ENCODE peak calls at places on chromosome 1, in seven cellular contexts. P, D, F, I, O, U and X are unnamed samples.
A peak's percentile ranks its signal among the peaks of the same experiment; 100 is the strongest.

GRCh38 chr1:7592120-7592798 is 178.8 kb upstream of the VAMP3 start:
- DNase-seq in F (no peak), I (peak; percentile 46), O (no peak), P (no peak), U (no peak), D (no peak), X (no peak)

GRCh38 chr1:154812911-154813816 is 56.9 kb downstream of the KCNN3 start:
- DNase-seq in O (peak; percentile 56), U (no peak), F (no peak), I (peak; percentile 79), P (no peak), D (no peak), X (no peak)

GRCh38 chr1:226149806-226150205 is 36.7 kb downstream of the ACBD3 start:
- DNase-seq in O (no peak), F (no peak), P (no peak), D (no peak), I (no peak), U (no peak), X (no peak)

GRCh38 chr1:46471885-46472502 is 17.6 kb upstream of the DMBX1 start:
- DNase-seq in I (no peak), U (no peak), O (no peak), P (no peak), D (no peak), F (no peak), X (no peak)

GRCh38 chr1:77484926-77485325 is 197.5 kb downstream of the ZZZ3 start:
- DNase-seq in O (no peak), D (no peak), P (no peak), I (no peak), F (no peak), U (no peak), X (no peak)

GRCh38 chr1:23188434-23188884 is 19.8 kb upstream of the LUZP1 start:
- DNase-seq in U (no peak), O (no peak), D (no peak), I (no peak), F (no peak), P (no peak), X (no peak)

GRCh38 chr1:234756857-234757256 is 146.9 kb upstream of the IRF2BP2 start:
- DNase-seq in U (no peak), I (no peak), P (no peak), O (no peak), D (no peak), F (no peak), X (no peak)

GRCh38 chr1:88061106-88061829 is 622.8 kb upstream of the PKN2 start:
- DNase-seq in F (peak; percentile 59), D (peak; percentile 39), O (no peak), P (no peak), I (no peak), U (no peak), X (peak; percentile 34)

GRCh38 chr1:106063510-106063909 is 993.0 kb upstream of the PRMT6 start:
- DNase-seq in P (no peak), U (no peak), D (no peak), O (no peak), I (no peak), F (no peak), X (no peak)

GRCh38 chr1:246597340-246597739 is 31.1 kb downstream of the CNST start:
- DNase-seq in P (peak; percentile 19), O (peak; percentile 50), I (no peak), F (peak; percentile 85), D (no peak), U (no peak), X (peak; percentile 87)

GRCh38 chr1:153540394-153541361 is at the start of gene S100A5:
- DNase-seq in D (peak; percentile 62), P (no peak), F (no peak), O (no peak), U (peak; percentile 44), I (no peak), X (no peak)

GRCh38 chr1:213103377-213104306 is 52.6 kb downstream of the RPS6KC1 start:
- DNase-seq in O (no peak), D (no peak), U (no peak), I (no peak), P (no peak), F (no peak), X (no peak)

GRCh38 chr1:180186831-180187230 is 32.2 kb downstream of the QSOX1 start:
- DNase-seq in O (no peak), I (no peak), U (no peak), D (no peak), F (no peak), P (no peak), X (no peak)

GRCh38 chr1:36737767-36738166 is 255.1 kb upstream of the CSF3R start:
- DNase-seq in P (no peak), I (no peak), F (no peak), U (no peak), O (no peak), D (no peak), X (no peak)

GRCh38 chr1:36735436-36735835 is 252.7 kb upstream of the CSF3R start:
- DNase-seq in P (no peak), U (no peak), I (no peak), O (no peak), D (no peak), F (no peak), X (no peak)

GRCh38 chr1:36738245-36738644 is 255.5 kb upstream of the CSF3R start:
- DNase-seq in O (no peak), P (no peak), F (no peak), I (no peak), U (no peak), D (no peak), X (no peak)

GRCh38 chr1:36734356-36734755 is 251.6 kb upstream of the CSF3R start:
- DNase-seq in P (no peak), D (no peak), O (no peak), I (no peak), U (no peak), F (no peak), X (no peak)

GRCh38 chr1:36735939-36736730 is 253.4 kb upstream of the CSF3R start:
- DNase-seq in O (no peak), F (no peak), D (no peak), P (no peak), U (no peak), I (no peak), X (no peak)
- H3K36me3 ChIP-seq in O (no peaks in the 10 kb centered on the region), F (no peaks in the 10 kb centered on the region), D (no peaks in the 10 kb centered on the region), P (no peaks in the 10 kb centered on the region), U (no peaks in the 10 kb centered on the region), I (no peaks in the 10 kb centered on the region), X (no peaks in the 10 kb centered on the region)

DNA sequence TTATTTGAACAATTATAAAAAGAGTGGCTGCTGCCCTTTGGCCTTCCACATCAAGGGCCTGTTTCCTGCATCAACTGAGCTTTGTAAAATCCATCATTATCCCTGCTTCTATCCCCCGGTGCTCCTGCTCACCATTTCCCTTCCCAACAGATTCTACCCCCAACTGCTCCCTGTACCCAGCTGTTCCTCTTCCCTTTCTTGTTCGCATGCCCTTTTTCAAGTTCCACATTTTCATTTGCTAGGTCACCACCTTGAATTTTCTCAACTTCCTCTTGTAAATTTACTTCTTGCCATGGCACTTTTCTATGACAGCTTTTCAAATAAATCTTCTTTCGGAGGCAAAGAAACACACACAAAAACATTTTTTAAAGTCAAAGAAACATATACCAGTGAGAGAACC is 330.5 kb upstream of the ADGRL2 start:
- DNase-seq in F (no peak), I (no peak), O (no peak), P (no peak), D (no peak), U (no peak), X (no peak)
- H3K36me3 ChIP-seq in F (no peaks in the 10 kb centered on the region), I (no peaks in the 10 kb centered on the region), O (no peaks in the 10 kb centered on the region), P (no peaks in the 10 kb centered on the region), D (no peaks in the 10 kb centered on the region), U (no peaks in the 10 kb centered on the region), X (no peaks in the 10 kb centered on the region)

GRCh38 chr1:27548136-27548853 is 55.6 kb downstream of the AHDC1 start:
- DNase-seq in I (no peak), O (peak; percentile 23), D (no peak), F (no peak), U (no peak), P (no peak), X (no peak)

GRCh38 chr1:27549807-27550408 is 54.0 kb downstream of the AHDC1 start:
- DNase-seq in P (no peak), O (peak; percentile 14), I (no peak), U (no peak), F (no peak), D (no peak), X (no peak)

GRCh38 chr1:27547220-27548116 is 56.5 kb downstream of the AHDC1 start:
- DNase-seq in O (peak; percentile 16), D (no peak), U (no peak), P (no peak), F (no peak), I (no peak), X (no peak)

GRCh38 chr1:27550510-27551169 is 53.3 kb downstream of the AHDC1 start:
- DNase-seq in D (no peak), F (no peak), P (no peak), I (no peak), O (peak; percentile 14), U (no peak), X (no peak)

GRCh38 chr1:27548858-27549719 is 54.9 kb downstream of the AHDC1 start:
- DNase-seq in D (no peak), F (no peak), U (no peak), I (no peak), O (peak; percentile 14), P (no peak), X (no peak)
- H3K36me3 ChIP-seq in D (peaks cover 50% of the 10 kb centered on the region), F (peaks cover 4% of the 10 kb centered on the region), U (peaks cover 7% of the 10 kb centered on the region), I (peaks cover 12% of the 10 kb centered on the region), O (peaks cover 72% of the 10 kb centered on the region), P (peaks cover 37% of the 10 kb centered on the region), X (no peaks in the 10 kb centered on the region)

DNA sequence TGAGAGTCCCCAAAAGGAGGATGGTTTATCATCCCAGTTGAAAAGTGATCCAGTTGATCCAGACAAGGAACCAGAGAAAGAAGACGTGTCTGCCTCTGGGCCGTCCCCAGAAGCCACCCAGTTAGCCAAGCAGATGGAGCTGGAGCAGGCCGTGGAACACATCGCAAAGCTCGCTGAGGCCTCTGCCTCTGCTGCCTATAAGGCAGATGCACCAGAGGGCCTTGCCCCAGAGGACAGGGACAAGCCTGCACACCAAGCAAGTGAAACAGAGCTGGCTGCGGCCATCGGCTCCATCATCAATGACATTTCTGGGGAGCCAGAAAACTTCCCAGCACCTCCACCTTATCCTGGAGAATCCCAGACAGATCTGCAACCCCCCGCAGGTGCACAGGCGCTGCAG is 43.3 kb downstream of the ZBTB17 start:
- DNase-seq in U (no peak), F (no peak), P (no peak), D (no peak), O (no peak), I (peak; percentile 64), X (no peak)
- H3K36me3 ChIP-seq in U (peaks cover 85% of the 10 kb centered on the region), F (peaks cover 23% of the 10 kb centered on the region), P (peaks cover 92% of the 10 kb centered on the region), D (peaks cover 99% of the 10 kb centered on the region), O (peaks cover 100% of the 10 kb centered on the region), I (peaks cover 88% of the 10 kb centered on the region), X (peaks cover 18% of the 10 kb centered on the region)

GRCh38 chr1:42934111-42934510 is 24.6 kb downstream of the SLC2A1 start:
- DNase-seq in I (no peak), U (no peak), P (no peak), F (no peak), O (no peak), D (peak; percentile 17), X (peak; percentile 37)
- H3K36me3 ChIP-seq in I (no peaks in the 10 kb centered on the region), U (peaks cover 28% of the 10 kb centered on the region), P (peaks cover 6% of the 10 kb centered on the region), F (no peaks in the 10 kb centered on the region), O (peaks cover 24% of the 10 kb centered on the region), D (peaks cover 14% of the 10 kb centered on the region), X (peaks cover 1% of the 10 kb centered on the region)

DNA sequence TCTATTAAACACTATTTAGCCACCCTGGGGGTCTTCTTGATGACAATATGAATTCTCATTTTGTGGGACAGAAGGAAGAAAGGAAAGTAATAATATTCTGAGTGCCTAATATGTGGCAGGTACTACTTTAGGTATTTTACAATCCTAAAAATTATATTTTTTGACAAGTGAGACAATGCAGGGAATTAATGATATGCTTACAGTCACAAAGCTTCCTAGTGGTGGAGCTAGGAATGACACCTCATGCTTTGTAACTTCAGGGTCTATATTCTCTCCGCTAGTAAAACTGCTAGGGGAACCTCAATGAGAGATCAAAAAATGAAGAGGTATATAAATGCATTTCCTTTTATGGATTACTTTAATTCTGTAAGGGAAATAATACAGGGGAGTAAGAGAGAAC is 44.3 kb downstream of the TPR start:
- DNase-seq in P (no peak), U (no peak), D (no peak), O (no peak), F (no peak), I (no peak), X (no peak)
- H3K36me3 ChIP-seq in P (peaks cover 57% of the 10 kb centered on the region), U (peaks cover 43% of the 10 kb centered on the region), D (peaks cover 87% of the 10 kb centered on the region), O (peaks cover 95% of the 10 kb centered on the region), F (peaks cover 17% of the 10 kb centered on the region), I (peaks cover 52% of the 10 kb centered on the region), X (peaks cover 18% of the 10 kb centered on the region)